ENCODE peak calls at places on chromosomes 7 and 10, in six cellular contexts. Q, F, L, X, G and E are unnamed samples.

GRCh38 chr7:70313251-70313650 is 715.0 kb downstream of the AUTS2 start:
- DNase-seq in Q (no peak), L (no peak), F (no peak), X (no peak), G (no peak), E (no peak)

GRCh38 chr10:126111562-126111961 is 215.2 kb downstream of the FANK1 start:
- DNase-seq in L (peak; percentile 27), X (no peak), G (no peak), F (no peak), Q (no peak), E (no peak)

GRCh38 chr10:96992721-96993120 is 160.6 kb downstream of the LCOR start:
- DNase-seq in F (no peak), Q (no peak), G (no peak), X (no peak), L (no peak), E (no peak)

GRCh38 chr7:74061840-74062539 is 21.6 kb upstream of the LIMK1 start:
- DNase-seq in Q (peak; percentile 80), L (peak; percentile 96), X (peak; percentile 93), G (peak; percentile 95), F (peak; percentile 96), E (peak; percentile 75)

GRCh38 chr10:103917326-103918052 is 495 bp downstream of the STN1 start:
- DNase-seq in L (peak; percentile 90), F (peak; percentile 62), X (peak; percentile 65), Q (peak; percentile 62), G (peak; percentile 42), E (peak; percentile 29)

GRCh38 chr10:25455980-25456567 is 281.3 kb downstream of the GPR158 start:
- DNase-seq in Q (no peak), G (no peak), L (peak; percentile 61), X (no peak), F (no peak), E (no peak)

GRCh38 chr10:74977913-74978847 is 133.3 kb upstream of the SAMD8 start:
- DNase-seq in X (no peak), G (no peak), F (no peak), Q (no peak), L (no peak), E (no peak)

GRCh38 chr10:97279121-97279815 is 13.2 kb downstream of the ARHGAP19 start:
- DNase-seq in Q (peak; percentile 44), X (peak; percentile 33), F (peak; percentile 77), G (no peak), L (peak; percentile 53), E (no peak)

GRCh38 chr10:47076949-47077348 is 165.7 kb downstream of the PTPN20 start:
- DNase-seq in Q (no peak), G (no peak), F (peak; percentile 45), L (no peak), X (no peak), E (no peak)

GRCh38 chr10:34109952-34110702 is 705.0 kb downstream of the PARD3 start:
- DNase-seq in L (peak; percentile 86), Q (no peak), X (peak; percentile 90), F (peak; percentile 98), G (peak; percentile 14), E (no peak)

GRCh38 chr10:87659571-87660483 is at the start of gene PAPSS2:
- DNase-seq in Q (peak; percentile 72), F (peak; percentile 65), L (peak; percentile 79), G (peak; percentile 42), X (peak; percentile 66), E (peak; percentile 46)

DNA sequence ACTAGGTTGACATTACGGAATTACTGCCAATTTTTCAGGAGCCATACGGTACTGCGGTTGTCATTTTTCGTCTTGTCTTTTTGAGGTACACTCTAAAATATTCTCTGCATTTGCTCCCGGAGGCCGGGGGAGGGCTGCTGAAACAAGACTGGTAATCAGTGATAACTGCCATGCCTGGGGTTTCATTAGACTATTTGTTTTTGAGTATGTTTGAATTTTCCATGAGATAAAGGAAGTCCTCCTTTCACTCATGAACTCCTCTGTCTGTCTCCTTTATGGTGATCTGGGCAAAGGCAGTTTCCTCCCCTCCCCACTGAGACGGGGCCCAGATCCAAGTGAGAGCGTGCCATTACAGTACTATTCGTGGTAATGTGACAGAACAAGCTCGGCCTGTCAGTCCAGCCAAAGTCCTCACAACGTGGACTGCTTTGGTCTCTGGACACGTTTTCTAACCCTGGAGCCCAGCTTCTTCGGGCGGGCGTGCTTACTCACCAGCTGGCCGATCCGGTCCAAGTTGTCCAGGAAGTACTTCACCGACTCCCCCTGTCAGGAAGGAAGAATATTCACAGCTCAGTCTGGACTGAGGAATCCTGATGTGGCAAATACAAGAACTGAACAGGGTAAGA is 45.1 kb downstream of the AMZ1 start:
- DNase-seq in X (peak; percentile 59), Q (peak; percentile 77), G (no peak), L (peak; percentile 61), F (peak; percentile 84), E (peak; percentile 84)
- TF ChIP-seq CTCF in X (peak; percentile 11), Q (no peak), G (no peak), L (no peak), F (peak; percentile 21), E (no peak)

GRCh38 chr10:78972947-78973900 is 95.5 kb upstream of the ZMIZ1 start:
- DNase-seq in L (peak; percentile 96), X (peak; percentile 88), G (peak; percentile 98), Q (peak; percentile 96), F (peak; percentile 92), E (peak; percentile 88)

GRCh38 chr10:78972160-78972946 is 96.4 kb upstream of the ZMIZ1 start:
- DNase-seq in F (peak; percentile 89), G (peak; percentile 48), X (peak; percentile 78), Q (peak; percentile 74), L (peak; percentile 83), E (peak; percentile 67)

GRCh38 chr10:78971094-78971682 is 97.6 kb upstream of the ZMIZ1 start:
- DNase-seq in X (no peak), G (no peak), Q (no peak), L (no peak), F (no peak), E (no peak)

GRCh38 chr10:78974409-78975317 is 94.1 kb upstream of the ZMIZ1 start:
- DNase-seq in G (peak; percentile 82), Q (peak; percentile 76), L (peak; percentile 88), F (peak; percentile 94), X (peak; percentile 85), E (peak; percentile 75)

DNA sequence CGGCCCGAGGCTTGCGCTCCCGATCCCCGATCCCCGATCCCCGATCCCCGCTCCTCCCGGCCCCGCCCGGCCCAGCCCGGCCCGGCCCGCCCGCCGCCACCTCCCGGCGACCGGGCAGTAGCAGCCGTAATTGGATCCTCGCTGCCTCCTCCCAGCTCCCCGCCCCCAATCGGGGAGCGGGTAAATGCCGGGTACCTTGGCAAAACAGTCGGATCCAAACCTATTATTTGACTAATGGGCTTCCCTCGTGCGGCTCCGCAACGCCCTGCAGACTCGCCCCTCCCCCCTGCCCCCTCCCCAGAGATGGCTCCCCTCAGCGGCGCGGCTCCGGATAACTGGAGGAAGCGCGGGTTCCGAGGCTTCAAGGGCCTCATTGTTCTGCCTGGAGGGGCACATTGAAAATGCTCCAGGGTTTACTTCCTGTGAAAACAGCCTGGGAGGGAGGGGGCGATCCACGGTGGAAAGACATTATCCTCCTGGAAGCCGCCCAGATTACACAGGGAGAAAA is 94.8 kb upstream of the ZMIZ1 start:
- DNase-seq in G (peak; percentile 76), X (peak; percentile 40), F (peak; percentile 63), L (peak; percentile 67), Q (peak; percentile 80), E (no peak)
- TF ChIP-seq CTCF in G (no peak), X (no peak), F (no peak), L (no peak), Q (peak; percentile 6), E (no peak)

DNA sequence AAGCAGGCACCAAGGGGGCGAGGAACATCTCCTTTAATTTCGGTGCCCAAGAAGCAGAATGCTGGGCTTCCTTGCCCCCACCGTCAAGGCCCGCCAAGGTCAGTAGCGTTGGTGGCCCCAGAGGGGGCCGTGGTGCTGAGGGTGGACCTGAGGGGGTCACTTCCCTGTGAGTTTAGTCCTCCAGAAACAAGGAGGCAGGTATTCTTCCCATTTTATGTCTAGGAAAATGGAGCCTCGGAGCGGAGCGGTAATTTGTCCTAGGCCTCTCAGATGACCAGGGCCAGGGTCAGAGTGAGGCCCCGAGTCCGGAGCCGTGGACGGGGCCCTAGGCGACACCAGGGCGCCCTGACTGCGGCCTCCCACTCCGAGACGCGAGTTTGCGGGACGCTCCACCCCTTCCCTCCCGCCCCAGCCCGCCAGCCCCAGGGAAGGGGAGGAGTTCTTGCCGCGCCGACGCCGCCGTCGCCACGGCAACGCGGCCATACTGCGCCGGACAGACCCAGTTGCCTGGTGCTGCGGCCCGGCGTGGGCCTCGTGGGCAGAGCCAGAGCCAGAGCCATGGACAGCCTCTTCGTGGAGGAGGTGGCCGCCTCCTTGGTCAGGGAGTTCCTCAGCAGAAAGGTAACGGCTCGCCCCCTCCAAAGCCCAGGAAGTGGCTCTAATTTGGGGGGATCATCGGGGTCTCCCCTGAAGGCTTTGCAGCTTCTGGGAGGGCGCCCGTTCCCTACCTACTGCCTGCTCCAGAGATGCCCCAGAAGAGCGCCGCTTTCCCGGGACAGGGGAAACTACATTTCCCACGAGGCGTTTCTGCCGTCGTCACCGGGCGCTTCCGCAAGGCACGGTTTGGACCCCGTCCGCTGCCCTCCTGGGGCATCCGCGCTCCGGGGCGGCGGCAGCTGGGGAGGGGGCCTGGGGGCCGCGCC is at the start of gene MINDY4:
- DNase-seq in X (peak; percentile 40), G (peak; percentile 87), L (peak; percentile 86), Q (peak; percentile 89), F (peak; percentile 72), E (peak; percentile 89)
- TF ChIP-seq CTCF in X (peak; percentile 15), G (no peak), L (peak; percentile 26), Q (peak; percentile 5), F (no peak), E (no peak)

GRCh38 chr10:42989481-42989921 is 87.4 kb upstream of the RET start:
- DNase-seq in F (no peak), Q (no peak), X (no peak), L (no peak), G (no peak), E (no peak)

GRCh38 chr10:42990016-42990720 is 86.7 kb upstream of the RET start:
- DNase-seq in X (no peak), F (no peak), L (no peak), Q (peak; percentile 1), G (no peak), E (no peak)

GRCh38 chr10:42987575-42987974 is 89.3 kb upstream of the RET start:
- DNase-seq in X (no peak), Q (peak; percentile 3), G (no peak), L (no peak), F (no peak), E (no peak)

GRCh38 chr10:42988069-42988468 is 88.8 kb upstream of the RET start:
- DNase-seq in L (no peak), G (no peak), Q (peak; percentile 2), X (no peak), F (no peak), E (no peak)

DNA sequence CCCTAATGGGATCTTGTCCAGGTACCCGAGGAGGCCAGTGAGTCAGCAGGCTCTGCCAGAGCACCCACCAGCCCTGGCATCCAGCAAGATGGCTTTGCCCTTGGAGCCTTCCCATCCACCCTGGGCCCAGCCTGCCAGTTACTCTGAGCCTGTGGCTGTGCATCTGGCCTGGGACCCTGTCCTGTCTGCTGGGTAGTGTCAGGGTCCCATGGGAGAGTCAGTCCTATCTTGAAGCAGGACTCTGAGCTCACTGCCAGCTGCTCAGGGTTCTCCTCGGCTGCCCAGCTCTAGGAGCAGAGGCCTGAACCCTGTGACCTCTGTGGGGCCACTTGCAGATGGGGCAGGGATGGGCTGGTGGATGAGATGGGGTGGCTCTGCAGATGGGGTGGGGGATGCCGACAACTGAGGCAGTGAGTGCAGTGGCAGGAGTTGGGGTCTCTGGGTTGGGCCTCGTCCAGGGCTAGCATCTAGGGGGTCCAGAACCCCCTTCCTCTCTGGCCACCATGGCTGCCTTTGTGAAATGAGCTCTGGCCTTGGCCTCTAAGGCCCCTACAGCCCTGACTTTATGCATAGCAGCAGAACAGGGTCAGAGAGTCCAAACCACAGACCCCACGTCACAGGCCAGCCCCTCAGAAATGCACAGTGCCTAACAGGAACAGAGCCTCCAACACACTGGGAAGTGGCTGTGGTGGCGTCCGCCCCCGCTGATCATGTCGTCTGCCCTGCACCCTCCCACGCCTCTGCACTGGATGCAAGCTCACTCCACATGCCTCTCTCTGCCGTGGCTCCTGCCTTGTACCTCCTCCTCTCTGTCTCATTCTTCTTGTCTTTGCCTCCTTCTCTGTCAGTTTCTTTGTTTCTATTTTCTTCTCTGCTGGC is 88.1 kb upstream of the RET start:
- DNase-seq in X (no peak), F (no peak), L (no peak), Q (no peak), G (no peak), E (no peak)
- TF ChIP-seq CTCF in X (no peak), F (no peak), L (no peak), Q (no peak), G (no peak), E (no peak)